ENCODE peak calls at places on chromosomes 16 and 17, in nine cellular contexts. F is ovary, T is HFF-Myc, X is esophagus muscularis mucosa, S is MM.1S, H is heart left ventricle, J is PC-3, N is stomach, V is thoracic aorta. Z is an unnamed sample.

GRCh38 chr17:65143899-65144590 is 6.9 kb downstream of the RGS9 start:
- DNase-seq in F (peak; percentile 49), T (no peak), X (no peak), S (no peak), H (no peak), J (no peak), N (no peak), V (no peak), Z (no peak)

GRCh38 chr17:1058423-1059130 is 61.6 kb downstream of the TIMM22 start:
- DNase-seq in F (no peak), T (no peak), X (no peak), S (peak; percentile 46), H (peak; percentile 87), J (peak; percentile 79), N (peak; percentile 71), V (no peak), Z (peak; percentile 24)

GRCh38 chr16:23494188-23494587 is 16.1 kb downstream of the GGA2 start:
- DNase-seq in F (no peak), T (no peak), X (no peak), S (no peak), H (no peak), J (no peak), N (no peak), V (no peak), Z (no peak)

GRCh38 chr17:32111141-32111771 is 31.0 kb upstream of the RHOT1 start:
- DNase-seq in F (peak; percentile 76), T (peak; percentile 46), X (no peak), S (no peak), H (no peak), J (peak; percentile 34), N (peak; percentile 61), V (peak; percentile 13), Z (no peak)

GRCh38 chr17:65261682-65262636 is 124.8 kb downstream of the RGS9 start:
- DNase-seq in F (no peak), T (no peak), X (no peak), S (no peak), H (no peak), J (peak; percentile 50), N (no peak), V (no peak), Z (peak; percentile 46)

GRCh38 chr17:83193336-83194188 is 114.2 kb downstream of the METRNL start:
- DNase-seq in F (peak; percentile 38), T (no peak), X (no peak), S (peak; percentile 23), H (peak; percentile 66), J (peak; percentile 66), N (peak; percentile 23), V (no peak), Z (peak; percentile 58)

GRCh38 chr16:73671102-73671501 is 623.2 kb upstream of the ZFHX3 start:
- DNase-seq in F (no peak), T (no peak), X (no peak), S (no peak), H (no peak), J (no peak), N (no peak), V (no peak), Z (no peak)

GRCh38 chr17:66306413-66306812 is 4.0 kb downstream of the PRKCA start:
- DNase-seq in F (no peak), T (no peak), X (no peak), S (no peak), H (no peak), J (no peak), N (no peak), V (no peak), Z (peak; percentile 60)

GRCh38 chr16:56191807-56192643 is 736 bp downstream of the GNAO1 start:
- DNase-seq in F (peak; percentile 40), T (no peak), X (no peak), S (no peak), H (peak; percentile 58), J (no peak), N (no peak), V (no peak), Z (no peak)

GRCh38 chr17:56912105-56912999 is 1.5 kb downstream of the TRIM25 start:
- DNase-seq in F (peak; percentile 57), T (no peak), X (no peak), S (no peak), H (no peak), J (peak; percentile 25), N (peak; percentile 32), V (no peak), Z (peak; percentile 49)

GRCh38 chr16:8751481-8752311 is 45.7 kb downstream of the TMEM186 start:
- DNase-seq in F (no peak), T (peak; percentile 20), X (no peak), S (no peak), H (no peak), J (peak; percentile 51), N (no peak), V (no peak), Z (peak; percentile 83)

GRCh38 chr17:78381601-78382168 is 3.2 kb downstream of the PGS1 start:
- DNase-seq in F (no peak), T (no peak), X (no peak), S (no peak), H (no peak), J (no peak), N (no peak), V (no peak), Z (peak; percentile 54)

GRCh38 chr16:19899605-19899955 is 14.9 kb upstream of the GPRC5B start:
- DNase-seq in F (no peak), T (no peak), X (no peak), S (no peak), H (no peak), J (no peak), N (no peak), V (no peak), Z (no peak)

GRCh38 chr16:19898166-19898565 is 13.5 kb upstream of the GPRC5B start:
- DNase-seq in F (no peak), T (no peak), X (no peak), S (no peak), H (no peak), J (no peak), N (no peak), V (no peak), Z (no peak)

GRCh38 chr16:19898924-19899604 is 14.4 kb upstream of the GPRC5B start:
- DNase-seq in F (no peak), T (peak; percentile 52), X (no peak), S (peak; percentile 48), H (no peak), J (peak; percentile 69), N (peak; percentile 46), V (no peak), Z (peak; percentile 60)

GRCh38 chr16:19901164-19901563 is 16.5 kb upstream of the GPRC5B start:
- DNase-seq in F (no peak), T (no peak), X (no peak), S (no peak), H (no peak), J (no peak), N (no peak), V (no peak), Z (no peak)

DNA sequence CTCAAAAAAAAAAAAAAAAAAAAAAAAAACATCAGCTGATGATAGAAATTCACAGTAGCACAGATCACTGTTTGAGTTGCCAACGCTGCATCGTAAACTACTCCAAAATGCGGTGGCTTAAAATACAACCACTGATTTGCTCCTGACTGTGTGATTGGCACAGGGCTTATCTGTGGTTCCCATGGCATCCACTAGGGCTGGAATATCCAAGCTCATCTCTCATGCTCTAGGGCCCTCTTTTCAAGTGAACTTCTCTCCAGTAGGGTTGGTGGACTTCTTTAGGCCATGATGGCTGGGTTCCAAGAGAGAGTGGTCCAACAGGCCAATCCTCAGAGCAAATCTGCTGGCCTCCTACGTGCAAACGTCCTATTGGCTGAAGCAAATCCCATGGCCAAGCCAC is 15.9 kb upstream of the GPRC5B start:
- DNase-seq in F (no peak), T (no peak), X (no peak), S (no peak), H (no peak), J (no peak), N (no peak), V (no peak), Z (no peak)
- TF ChIP-seq CTCF in F (no peak), T (no peak), X (no peak), S (no peak), H (no peak), J (no peak), N (no peak), V (no peak), Z (no peak)

DNA sequence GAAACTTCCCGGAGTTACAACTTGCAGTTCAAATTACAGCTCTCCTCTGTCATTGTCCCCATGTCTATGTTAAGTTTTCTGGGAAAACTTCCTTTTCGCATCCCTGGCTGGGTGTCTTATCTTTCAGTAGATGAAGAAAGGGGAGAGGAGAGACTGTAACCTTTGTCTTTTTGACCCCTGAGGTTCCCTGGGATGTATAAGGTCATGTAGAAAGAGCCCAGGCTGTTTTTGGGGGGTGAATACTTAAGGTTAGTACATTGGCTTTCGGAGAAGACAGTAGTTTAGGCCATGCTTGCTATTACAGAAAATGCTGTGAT is 31.1 kb downstream of the HS3ST3B1 start:
- DNase-seq in F (no peak), T (no peak), X (no peak), S (no peak), H (no peak), J (no peak), N (no peak), V (no peak), Z (no peak)
- H3K4me3 ChIP-seq in F (no peak overlapping the region), T (no peak overlapping the region), X (no peak overlapping the region), S (no peak overlapping the region), H (no peak overlapping the region), J (no peak overlapping the region), N (no peak overlapping the region), V (no peak overlapping the region), Z (no peak overlapping the region)

GRCh38 chr16:84141143-84141670 is 3.8 kb downstream of the HSDL1 start:
- DNase-seq in F (no peak), T (no peak), X (no peak), S (no peak), H (no peak), J (no peak), N (no peak), V (no peak), Z (no peak)
- TF ChIP-seq CTCF in F (no peak), T (peak; percentile 9), X (no peak), S (no peak), H (no peak), J (peak; percentile 29), N (no peak), V (no peak), Z (no peak)

DNA sequence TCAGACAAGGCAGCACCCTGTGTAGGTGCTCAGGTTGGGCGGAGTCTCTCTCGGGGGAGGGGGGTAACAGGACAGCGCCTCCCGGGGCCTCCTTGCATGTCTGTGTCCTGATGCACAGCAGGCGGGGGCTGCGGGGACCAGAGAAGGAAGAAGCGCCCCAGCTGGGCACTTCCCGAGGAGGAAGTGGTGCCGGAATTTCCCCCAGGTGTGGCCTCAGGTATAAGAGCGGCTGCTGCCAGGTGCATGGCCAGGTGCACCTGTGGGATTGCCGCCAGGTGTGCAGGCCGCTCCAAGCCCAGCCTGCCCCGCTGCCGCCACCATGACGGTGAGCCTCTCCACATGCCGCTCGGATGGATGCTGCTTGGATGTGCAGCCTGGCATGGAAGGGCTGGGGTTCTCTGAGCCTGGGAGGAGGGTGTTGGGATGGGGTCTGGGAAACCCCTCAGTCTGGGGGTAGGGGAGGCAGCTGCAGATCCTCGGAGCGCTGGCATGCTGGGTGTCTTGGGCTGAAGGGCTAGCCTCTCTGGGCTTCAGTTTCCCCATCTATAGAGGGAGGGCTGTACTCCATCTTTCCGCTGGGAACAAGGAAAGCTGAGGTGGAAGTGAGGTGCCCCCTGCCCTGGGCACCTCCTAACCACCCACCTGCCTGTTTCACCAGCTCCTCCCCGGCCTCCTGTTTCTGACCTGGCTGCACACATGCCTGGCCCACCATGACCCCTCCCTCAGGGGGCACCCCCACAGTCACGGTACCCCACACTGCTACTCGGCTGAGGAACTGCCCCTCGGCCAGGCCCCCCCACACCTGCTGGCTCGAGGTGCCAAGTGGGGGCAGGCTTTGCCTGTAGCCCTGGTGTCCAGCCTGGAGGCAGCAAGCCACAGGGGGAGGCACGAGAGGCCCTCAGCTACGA is at the start of gene IL17C:
- DNase-seq in F (no peak), T (no peak), X (no peak), S (peak; percentile 72), H (no peak), J (peak; percentile 27), N (peak; percentile 83), V (no peak), Z (no peak)
- H3K4me3 ChIP-seq in F (no peak within 1 kb of the TSS), T (no peak within 1 kb of the TSS), X (no peak within 1 kb of the TSS), S (no peak within 1 kb of the TSS), H (no peak within 1 kb of the TSS), J (no peak within 1 kb of the TSS), N (no peak within 1 kb of the TSS), V (no peak within 1 kb of the TSS), Z (no peak within 1 kb of the TSS)